ENCODE peak calls at places on chromosomes 2 and 18, in four cellular contexts. Q is transverse colon, T is upper lobe of left lung, C is HCT116. E is an unnamed sample.

GRCh38 chr18:55422456-55423185 is 165.4 kb downstream of the TCF4 start:
- DNase-seq in Q (peak), T (no peak), C (no peak), E (peak)

GRCh38 chr18:70290482-70291294 is 1.8 kb downstream of the SOCS6 start:
- DNase-seq in Q (no peak), T (no peak), C (no peak), E (no peak)

GRCh38 chr2:148603562-148603920 is 41.0 kb upstream of the EPC2 start:
- DNase-seq in Q (no peak), T (no peak), C (no peak), E (no peak)

GRCh38 chr2:101200714-101201113 is 49.5 kb upstream of the TBC1D8 start:
- DNase-seq in Q (no peak), T (no peak), C (peak), E (no peak)

GRCh38 chr2:240257940-240258580 is 117.6 kb upstream of the OTOS start:
- DNase-seq in Q (no peak), T (no peak), C (no peak), E (no peak)

GRCh38 chr2:108409768-108410167 is 32.0 kb downstream of the SULT1C4 start:
- DNase-seq in Q (no peak), T (no peak), C (no peak), E (no peak)

GRCh38 chr18:38456253-38456652 is 890.7 kb upstream of the CELF4 start:
- DNase-seq in Q (no peak), T (no peak), C (no peak), E (no peak)

GRCh38 chr2:119252186-119253113 is 28.8 kb downstream of the STEAP3 start:
- DNase-seq in Q (no peak), T (no peak), C (peak), E (no peak)

GRCh38 chr2:46540496-46541342 is 61.4 kb downstream of the TMEM247 start:
- DNase-seq in Q (no peak), T (no peak), C (no peak), E (no peak)

GRCh38 chr18:59660398-59660797 is 36.8 kb downstream of the CCBE1 start:
- DNase-seq in Q (no peak), T (no peak), C (no peak), E (no peak)

GRCh38 chr2:8487461-8487932 is 194.4 kb upstream of the ID2 start:
- DNase-seq in Q (no peak), T (no peak), C (no peak), E (peak)

GRCh38 chr2:186995092-186995491 is 146.1 kb upstream of the ZSWIM2 start:
- DNase-seq in Q (no peak), T (no peak), C (no peak), E (no peak)

GRCh38 chr18:46435031-46435430 is 222.0 kb downstream of the LOXHD1 start:
- DNase-seq in Q (no peak), T (no peak), C (no peak), E (no peak)

GRCh38 chr18:55419939-55420664 is 167.9 kb downstream of the TCF4 start:
- DNase-seq in Q (no peak), T (no peak), C (no peak), E (no peak)

GRCh38 chr2:54909006-54909405 is 141.2 kb downstream of the RTN4 start:
- DNase-seq in Q (no peak), T (no peak), C (no peak), E (no peak)

GRCh38 chr2:105138643-105139042 is 100.8 kb downstream of the MRPS9 start:
- DNase-seq in Q (no peak), T (no peak), C (no peak), E (no peak)

GRCh38 chr18:28208268-28208667 is 31.3 kb upstream of the CDH2 start:
- DNase-seq in Q (no peak), T (no peak), C (no peak), E (no peak)

GRCh38 chr2:136067465-136067864 is 50.5 kb downstream of the CXCR4 start:
- DNase-seq in Q (no peak), T (no peak), C (no peak), E (no peak)
- TF ChIP-seq POLR2AphosphoS5 in Q (no peak), T (no peak), C (no peak), E (no peak)

GRCh38 chr2:26457241-26457666 is 20.7 kb downstream of the OTOF start:
- DNase-seq in Q (no peak), T (no peak), C (no peak), E (peak)
- TF ChIP-seq POLR2A in Q (no peak), T (no peak), C (no peak), E (no peak)

GRCh38 chr2:194264586-194264985 is 1392.4 kb upstream of the SLC39A10 start:
- DNase-seq in Q (no peak), T (no peak), C (no peak), E (no peak)
- TF ChIP-seq POLR2AphosphoS5 in Q (no peak), T (no peak), C (no peak), E (no peak)

GRCh38 chr2:231348703-231349373 is 46.7 kb upstream of the B3GNT7 start:
- DNase-seq in Q (no peak), T (no peak), C (no peak), E (no peak)
- TF ChIP-seq POLR2A in Q (no peak), T (peak), C (no peak), E (no peak)

DNA sequence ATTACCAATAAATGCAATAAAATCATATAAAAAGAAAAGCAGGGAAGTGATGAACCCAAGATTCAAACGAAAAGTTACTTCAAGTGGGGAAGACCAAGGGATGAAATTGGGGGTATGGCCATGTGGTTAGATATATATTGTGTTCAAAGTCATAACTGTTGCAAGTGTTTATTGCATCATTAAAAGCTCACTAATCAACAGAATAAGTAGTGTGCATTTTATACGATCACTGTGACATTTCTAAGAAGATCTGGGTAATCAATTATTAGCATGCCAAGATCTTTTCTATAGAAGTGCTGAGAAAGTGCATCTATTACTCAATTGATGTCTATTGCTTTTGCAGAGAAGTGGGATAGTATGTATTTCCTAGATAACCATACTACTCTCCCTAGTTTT is 52.9 kb downstream of the VSNL1 start:
- DNase-seq in Q (no peak), T (no peak), C (no peak), E (no peak)
- TF ChIP-seq POLR2AphosphoS5 in Q (no peak), T (no peak), C (no peak), E (no peak)

GRCh38 chr2:118112771-118113334 is 24.6 kb downstream of the INSIG2 start:
- DNase-seq in Q (no peak), T (no peak), C (peak), E (no peak)
- TF ChIP-seq POLR2A in Q (no peak), T (no peak), C (no peak), E (no peak)

DNA sequence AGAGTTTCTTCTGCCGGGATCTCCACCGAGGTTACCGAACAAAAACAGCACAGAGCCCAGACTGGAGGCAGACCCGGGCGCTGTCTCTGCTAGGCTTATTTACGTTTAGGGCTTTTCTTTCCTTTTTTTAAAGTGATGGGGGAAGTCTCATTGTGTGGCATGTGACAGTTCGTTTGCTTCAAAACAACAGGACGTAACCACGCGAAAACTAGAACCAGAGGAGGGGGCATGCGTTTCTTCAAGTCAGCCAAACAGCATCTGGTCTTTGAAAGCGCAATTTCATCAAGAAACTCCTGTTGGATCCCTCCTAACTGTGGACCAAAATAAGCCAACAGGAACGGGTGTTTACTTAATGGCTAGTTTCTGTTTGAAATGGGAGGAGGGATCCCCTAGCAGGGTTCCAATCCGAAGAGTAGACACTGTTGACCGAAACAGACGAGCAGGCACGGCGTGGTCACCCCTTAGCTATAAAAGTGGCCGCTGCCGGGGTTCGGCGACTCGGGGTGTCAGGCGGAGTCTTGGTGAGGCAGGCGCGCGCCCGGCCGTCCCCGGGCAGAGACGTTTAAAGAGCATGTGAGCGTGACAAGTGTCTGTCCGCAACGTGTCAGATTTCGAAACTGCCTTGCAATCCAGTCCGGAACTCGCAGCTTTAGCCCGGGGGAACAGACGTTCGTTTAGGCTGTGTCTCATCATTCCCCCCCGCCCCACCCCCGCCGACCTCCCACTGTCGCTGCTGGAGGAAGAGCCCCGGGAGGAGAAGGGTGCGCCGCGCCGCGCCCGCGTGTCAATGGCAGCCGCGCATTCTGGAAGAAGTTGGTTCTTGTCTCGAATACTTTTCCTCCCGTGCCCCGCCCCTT is 899 bp upstream of the TGIF1 start:
- DNase-seq in Q (peak), T (peak), C (peak), E (peak)
- TF ChIP-seq POLR2AphosphoS5 in Q (peak), T (peak), C (no peak), E (peak)

GRCh38 chr2:226661789-226662545 is 137.7 kb downstream of the IRS1 start:
- DNase-seq in Q (no peak), T (no peak), C (peak), E (peak)

GRCh38 chr2:226660124-226660523 is 139.5 kb downstream of the IRS1 start:
- DNase-seq in Q (no peak), T (no peak), C (no peak), E (no peak)

GRCh38 chr2:226658555-226658954 is 141.1 kb downstream of the IRS1 start:
- DNase-seq in Q (no peak), T (no peak), C (no peak), E (no peak)

GRCh38 chr2:226659416-226659815 is 140.2 kb downstream of the IRS1 start:
- DNase-seq in Q (no peak), T (no peak), C (no peak), E (no peak)

GRCh38 chr2:226660524-226660923 is 139.1 kb downstream of the IRS1 start:
- DNase-seq in Q (peak), T (peak), C (no peak), E (peak)
- TF ChIP-seq POLR2A in Q (no peak), T (no peak), C (peak), E (no peak)

GRCh38 chr2:201126308-201127127 is 10.6 kb downstream of the CFLAR start:
- DNase-seq in Q (no peak), T (no peak), C (no peak), E (no peak)

GRCh38 chr2:201127128-201127521 is 11.2 kb downstream of the CFLAR start:
- DNase-seq in Q (peak), T (peak), C (no peak), E (no peak)

GRCh38 chr2:201129044-201129505 is 13.1 kb downstream of the CFLAR start:
- DNase-seq in Q (peak), T (peak), C (no peak), E (no peak)

GRCh38 chr2:201130524-201131186 is 14.7 kb downstream of the CFLAR start:
- DNase-seq in Q (no peak), T (no peak), C (no peak), E (no peak)

GRCh38 chr2:201127570-201127969 is 11.6 kb downstream of the CFLAR start:
- DNase-seq in Q (no peak), T (peak), C (no peak), E (no peak)
- TF ChIP-seq POLR2AphosphoS5 in Q (peak), T (peak), C (no peak), E (no peak)